ENCODE peak calls at places on chromosome 19, in six cellular contexts. M, Z, B, O, R and V are unnamed samples. For H3K4me1 and H3K36me3, the result is how much of the 10 kb centered on the place peaks cover.

GRCh38 chr19:53879145-53880037 is 2.6 kb upstream of the PRKCG start:
- DNase-seq in M (peak), Z (peak), B (peak), O (peak), R (peak), V (peak)

GRCh38 chr19:5358173-5358800 is 17.7 kb upstream of the PTPRS start:
- DNase-seq in M (peak), Z (no peak), B (no peak), O (no peak), R (no peak), V (no peak)

GRCh38 chr19:40737102-40737644 is 13.1 kb downstream of the ACTMAP start:
- DNase-seq in M (no peak), Z (no peak), B (no peak), O (no peak), R (no peak), V (no peak)

GRCh38 chr19:13149628-13150186 is 468 bp downstream of the STX10 start:
- DNase-seq in M (peak), Z (peak), B (peak), O (peak), R (no peak), V (no peak)

GRCh38 chr19:51654783-51655182 is 8.2 kb upstream of the SIGLEC14 start:
- DNase-seq in M (peak), Z (no peak), B (no peak), O (no peak), R (no peak), V (no peak)

GRCh38 chr19:50861025-50861424 is 6.3 kb downstream of the KLK3 start:
- DNase-seq in M (no peak), Z (no peak), B (no peak), O (no peak), R (no peak), V (no peak)

GRCh38 chr19:47228937-47229673 is 1.9 kb downstream of the BBC3 start:
- DNase-seq in M (peak), Z (no peak), B (peak), O (no peak), R (peak), V (peak)

GRCh38 chr19:29188704-29189375 is 24.1 kb downstream of the UQCRFS1 start:
- DNase-seq in M (no peak), Z (peak), B (no peak), O (no peak), R (no peak), V (no peak)

GRCh38 chr19:40872209-40872608 is 9.8 kb downstream of the CYP2A7 start:
- DNase-seq in M (no peak), Z (no peak), B (no peak), O (no peak), R (no peak), V (no peak)

GRCh38 chr19:31154021-31154420 is 195.2 kb downstream of the TSHZ3 start:
- DNase-seq in M (peak), Z (peak), B (no peak), O (no peak), R (no peak), V (no peak)

GRCh38 chr19:29121684-29122083 is 91.3 kb downstream of the UQCRFS1 start:
- DNase-seq in M (peak), Z (peak), B (no peak), O (no peak), R (no peak), V (no peak)

GRCh38 chr19:16025108-16026101 is 50.9 kb upstream of the TPM4 start:
- DNase-seq in M (peak), Z (peak), B (no peak), O (no peak), R (no peak), V (no peak)

GRCh38 chr19:16875584-16876555 is 12.9 kb upstream of the F2RL3 start:
- DNase-seq in M (no peak), Z (no peak), B (no peak), O (no peak), R (no peak), V (no peak)

GRCh38 chr19:6354098-6354674 is 7.1 kb upstream of the CLPP start:
- DNase-seq in M (peak), Z (peak), B (no peak), O (no peak), R (no peak), V (no peak)

GRCh38 chr19:7191946-7192691 is 102.1 kb downstream of the INSR start:
- DNase-seq in M (peak), Z (no peak), B (no peak), O (no peak), R (peak), V (no peak)

GRCh38 chr19:46346821-46347571 is at the start of gene PPP5C:
- DNase-seq in M (peak), Z (peak), B (peak), O (peak), R (peak), V (peak)

GRCh38 chr19:58477130-58477529 is 978 bp downstream of the ZNF446 start:
- DNase-seq in M (no peak), Z (no peak), B (no peak), O (no peak), R (no peak), V (no peak)

GRCh38 chr19:34430738-34431625 is 2.8 kb downstream of the UBA2 start:
- DNase-seq in M (peak), Z (peak), B (no peak), O (no peak), R (peak), V (no peak)

GRCh38 chr19:10317045-10317856 is 1.4 kb upstream of the FDX2 start:
- DNase-seq in M (no peak), Z (no peak), B (no peak), O (no peak), R (no peak), V (no peak)

GRCh38 chr19:46606019-46606418 is 4.9 kb downstream of the CALM3 start:
- DNase-seq in M (no peak), Z (no peak), B (no peak), O (peak), R (no peak), V (peak)

GRCh38 chr19:4909172-4909896 is at the start of gene UHRF1:
- DNase-seq in M (peak), Z (no peak), B (no peak), O (no peak), R (peak), V (no peak)

GRCh38 chr19:19372656-19373416 is 32.6 kb upstream of the GATAD2A start:
- DNase-seq in M (peak), Z (peak), B (peak), O (peak), R (no peak), V (no peak)

GRCh38 chr19:12346896-12347295 is 13.5 kb upstream of the ZNF563 start:
- DNase-seq in M (no peak), Z (no peak), B (no peak), O (no peak), R (no peak), V (no peak)

GRCh38 chr19:29667941-29668340 is 2.7 kb downstream of the PLEKHF1 start:
- DNase-seq in M (peak), Z (no peak), B (no peak), O (no peak), R (peak), V (peak)

GRCh38 chr19:5913739-5914357 is at the start of gene CAPS:
- DNase-seq in M (peak), Z (peak), B (no peak), O (peak), R (no peak), V (peak)

GRCh38 chr19:6725513-6726231 is 5.2 kb upstream of the C3 start:
- DNase-seq in M (no peak), Z (no peak), B (no peak), O (no peak), R (no peak), V (no peak)

GRCh38 chr19:50482271-50482855 is 5.7 kb upstream of the GARIN5A start:
- DNase-seq in M (no peak), Z (no peak), B (no peak), O (no peak), R (no peak), V (no peak)

GRCh38 chr19:40614595-40615411 is 13.6 kb downstream of the LTBP4 start:
- DNase-seq in M (peak), Z (peak), B (peak), O (peak), R (no peak), V (no peak)

GRCh38 chr19:40778865-40779284 is 828 bp downstream of the RAB4B start:
- DNase-seq in M (peak), Z (no peak), B (no peak), O (no peak), R (no peak), V (no peak)

GRCh38 chr19:33794578-33795369 is 1.9 kb upstream of the KCTD15 start:
- DNase-seq in M (peak), Z (peak), B (peak), O (no peak), R (no peak), V (no peak)

GRCh38 chr19:37778613-37779138 is 710 bp downstream of the ZNF573 start:
- DNase-seq in M (peak), Z (peak), B (no peak), O (no peak), R (no peak), V (no peak)

GRCh38 chr19:11096210-11096841 is 7.1 kb downstream of the LDLR start:
- DNase-seq in M (peak), Z (peak), B (peak), O (no peak), R (no peak), V (no peak)

GRCh38 chr19:13429563-13429962 is 76.7 kb downstream of the CACNA1A start:
- DNase-seq in M (peak), Z (peak), B (no peak), O (no peak), R (no peak), V (no peak)

GRCh38 chr19:8209965-8210659 is 942 bp downstream of the CERS4 start:
- DNase-seq in M (no peak), Z (no peak), B (no peak), O (no peak), R (no peak), V (no peak)
- H3K27ac ChIP-seq in M (no peak), Z (peak), B (peak), O (peak), R (peak), V (peak)

GRCh38 chr19:55666343-55667005 is 8.6 kb upstream of the EPN1 start:
- DNase-seq in M (no peak), Z (no peak), B (no peak), O (no peak), R (no peak), V (no peak)
- H3K4me1 ChIP-seq in M (under half), Z (under half), B (under half), O (under half), R (under half), V (under half)

DNA sequence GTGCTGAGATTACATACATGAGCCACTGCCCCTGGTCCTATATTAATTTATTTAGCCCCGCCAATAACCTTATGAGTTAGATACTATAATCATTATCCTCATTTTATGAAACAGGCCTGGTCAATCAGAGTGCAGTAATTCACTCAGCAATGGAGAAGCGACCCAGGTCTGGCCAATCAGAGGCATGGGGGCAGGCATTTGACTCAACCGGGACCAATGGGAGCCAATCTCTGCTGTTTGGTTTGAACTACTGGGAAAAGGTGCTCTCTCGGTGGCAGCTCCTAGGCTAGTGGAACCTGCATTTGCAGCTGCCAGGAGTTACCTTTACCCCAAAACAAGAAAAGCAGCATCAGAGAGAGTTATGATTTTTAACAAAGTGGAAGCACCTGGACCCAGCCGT is 6.6 kb downstream of the SIRT2 start:
- DNase-seq in M (no peak), Z (no peak), B (no peak), O (no peak), R (no peak), V (no peak)
- H3K36me3 ChIP-seq in M (under half), Z (under half), B (under half), O (half or more), R (under half), V (under half)

GRCh38 chr19:489418-490196 is 6.7 kb upstream of the MADCAM1 start:
- DNase-seq in M (peak), Z (peak), B (no peak), O (no peak), R (no peak), V (no peak)
- H3K27ac ChIP-seq in M (peak), Z (peak), B (peak), O (peak), R (peak), V (peak)

DNA sequence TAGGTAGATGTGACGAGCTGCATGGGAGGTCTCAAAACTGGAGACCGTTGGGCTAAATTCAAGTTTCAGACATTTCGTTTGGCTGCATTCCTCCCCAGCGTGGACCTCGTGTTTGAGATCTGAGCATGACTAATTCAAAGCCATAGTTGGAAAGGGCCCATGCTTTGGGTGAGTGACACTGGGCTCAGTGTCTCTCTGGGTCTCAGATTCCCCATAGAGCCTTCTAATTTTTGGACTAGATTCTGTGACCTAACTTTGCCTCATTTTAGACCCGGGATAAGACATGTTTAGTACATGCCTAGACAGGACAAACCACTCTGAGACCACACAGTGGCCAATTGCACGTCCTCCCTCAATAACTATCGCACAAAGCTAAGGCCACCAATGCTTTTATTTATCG is 16.6 kb downstream of the CKM start:
- DNase-seq in M (peak), Z (no peak), B (no peak), O (no peak), R (no peak), V (no peak)
- H3K4me1 ChIP-seq in M (under half), Z (under half), B (under half), O (under half), R (under half), V (under half)

DNA sequence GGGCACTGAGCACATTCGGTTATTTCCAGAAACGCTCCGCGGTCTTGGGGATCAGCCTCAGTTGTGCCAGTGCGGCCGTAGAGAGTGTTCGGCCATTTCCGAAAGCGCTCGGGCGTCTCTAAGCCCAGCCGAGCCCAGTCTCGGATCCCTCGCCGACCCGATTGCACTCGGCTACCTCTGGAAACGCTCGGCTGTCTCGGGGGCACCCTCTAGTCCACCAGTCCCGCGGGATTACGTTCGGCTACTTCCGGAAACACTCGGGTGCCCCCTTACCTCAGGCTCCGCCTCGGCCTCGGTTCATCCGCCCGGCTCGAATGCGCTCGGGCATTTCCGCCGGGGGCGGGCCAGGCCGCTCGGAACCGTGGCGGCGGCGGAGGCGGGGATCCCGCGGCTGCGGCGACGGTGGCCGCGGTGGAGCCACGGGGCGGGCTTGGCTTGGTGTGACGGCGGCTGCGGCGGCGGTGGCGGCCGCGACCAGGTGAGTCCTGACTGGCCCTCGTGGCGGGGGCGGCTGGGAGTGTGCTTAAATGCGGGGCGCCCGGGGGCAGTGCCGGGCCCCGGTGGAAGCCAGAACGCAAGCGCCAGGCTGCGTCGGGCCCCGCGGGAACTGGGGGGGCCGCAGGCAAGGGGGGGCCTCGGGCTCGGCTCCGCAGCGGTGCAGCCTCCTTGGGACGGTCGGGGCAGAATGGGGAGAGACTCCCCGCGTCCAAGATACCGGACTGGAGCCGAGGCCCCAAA is at the start of gene PIK3R2:
- DNase-seq in M (peak), Z (peak), B (peak), O (peak), R (peak), V (peak)
- H3K36me3 ChIP-seq in M (under half), Z (under half), B (under half), O (under half), R (under half), V (under half)